ENCODE peak calls at places on chromosomes 12 and 14, in six cellular contexts. Y is body of pancreas, D is heart left ventricle, W is H7, C is right cardiac atrium, A is ovary. G is an unnamed sample.

GRCh38 chr12:76143343-76144252 is 59.1 kb upstream of the NAP1L1 start:
- DNase-seq in Y (no peak), D (no peak), W (no peak), C (no peak), A (no peak), G (no peak)

GRCh38 chr14:43651896-43652295 is 855.2 kb downstream of the FSCB start:
- DNase-seq in Y (no peak), D (no peak), W (no peak), C (no peak), A (no peak), G (no peak)

GRCh38 chr12:57200497-57200896 is 16.1 kb upstream of the NXPH4 start:
- DNase-seq in Y (no peak), D (no peak), W (no peak), C (no peak), A (no peak), G (no peak)

GRCh38 chr14:56891226-56891625 is 80.9 kb upstream of the OTX2 start:
- DNase-seq in Y (no peak), D (no peak), W (no peak), C (no peak), A (no peak), G (no peak)

GRCh38 chr12:116125981-116126566 is 151.4 kb downstream of the MED13L start:
- DNase-seq in Y (no peak), D (no peak), W (no peak), C (no peak), A (no peak), G (no peak)

GRCh38 chr12:122661938-122662337 is 41.2 kb downstream of the HCAR2 start:
- DNase-seq in Y (no peak), D (no peak), W (no peak), C (no peak), A (no peak), G (no peak)

GRCh38 chr12:82593143-82593542 is 93.6 kb upstream of the TMTC2 start:
- DNase-seq in Y (no peak), D (no peak), W (no peak), C (no peak), A (no peak), G (no peak)

GRCh38 chr12:508795-509194 is 49.1 kb downstream of the B4GALNT3 start:
- DNase-seq in Y (no peak), D (no peak), W (peak; percentile 30), C (no peak), A (no peak), G (peak; percentile 91)

GRCh38 chr12:14868916-14869315 is 16.7 kb downstream of the MGP start:
- DNase-seq in Y (no peak), D (no peak), W (no peak), C (peak; percentile 45), A (no peak), G (no peak)

GRCh38 chr12:52320784-52321400 is at the start of gene KRT83:
- DNase-seq in Y (no peak), D (no peak), W (peak; percentile 69), C (no peak), A (no peak), G (no peak)

GRCh38 chr12:31020385-31021166 is 53.1 kb upstream of the DDX11 start:
- DNase-seq in Y (no peak), D (no peak), W (no peak), C (no peak), A (no peak), G (no peak)

GRCh38 chr12:56154246-56154771 is 1.9 kb downstream of the MYL6B start:
- DNase-seq in Y (no peak), D (no peak), W (no peak), C (no peak), A (no peak), G (peak; percentile 39)

GRCh38 chr12:72264548-72265175 is 7.5 kb upstream of the TRHDE start:
- DNase-seq in Y (no peak), D (no peak), W (no peak), C (no peak), A (no peak), G (peak; percentile 13)

GRCh38 chr12:106392746-106393145 is 35.2 kb downstream of the POLR3B start:
- DNase-seq in Y (no peak), D (no peak), W (no peak), C (no peak), A (no peak), G (no peak)

GRCh38 chr14:104117341-104118005 is 20.9 kb upstream of the KIF26A start:
- DNase-seq in Y (no peak), D (no peak), W (peak; percentile 83), C (peak; percentile 44), A (peak; percentile 7), G (no peak)

GRCh38 chr14:104116544-104117340 is 21.6 kb upstream of the KIF26A start:
- DNase-seq in Y (peak; percentile 69), D (peak; percentile 57), W (peak; percentile 88), C (peak; percentile 50), A (peak; percentile 7), G (no peak)

GRCh38 chr14:104115131-104115600 is 23.2 kb upstream of the KIF26A start:
- DNase-seq in Y (no peak), D (peak; percentile 46), W (peak; percentile 55), C (peak; percentile 16), A (peak; percentile 8), G (no peak)

GRCh38 chr14:104114421-104115130 is 23.8 kb upstream of the KIF26A start:
- DNase-seq in Y (no peak), D (peak; percentile 44), W (peak; percentile 56), C (peak; percentile 52), A (peak; percentile 7), G (no peak)

DNA sequence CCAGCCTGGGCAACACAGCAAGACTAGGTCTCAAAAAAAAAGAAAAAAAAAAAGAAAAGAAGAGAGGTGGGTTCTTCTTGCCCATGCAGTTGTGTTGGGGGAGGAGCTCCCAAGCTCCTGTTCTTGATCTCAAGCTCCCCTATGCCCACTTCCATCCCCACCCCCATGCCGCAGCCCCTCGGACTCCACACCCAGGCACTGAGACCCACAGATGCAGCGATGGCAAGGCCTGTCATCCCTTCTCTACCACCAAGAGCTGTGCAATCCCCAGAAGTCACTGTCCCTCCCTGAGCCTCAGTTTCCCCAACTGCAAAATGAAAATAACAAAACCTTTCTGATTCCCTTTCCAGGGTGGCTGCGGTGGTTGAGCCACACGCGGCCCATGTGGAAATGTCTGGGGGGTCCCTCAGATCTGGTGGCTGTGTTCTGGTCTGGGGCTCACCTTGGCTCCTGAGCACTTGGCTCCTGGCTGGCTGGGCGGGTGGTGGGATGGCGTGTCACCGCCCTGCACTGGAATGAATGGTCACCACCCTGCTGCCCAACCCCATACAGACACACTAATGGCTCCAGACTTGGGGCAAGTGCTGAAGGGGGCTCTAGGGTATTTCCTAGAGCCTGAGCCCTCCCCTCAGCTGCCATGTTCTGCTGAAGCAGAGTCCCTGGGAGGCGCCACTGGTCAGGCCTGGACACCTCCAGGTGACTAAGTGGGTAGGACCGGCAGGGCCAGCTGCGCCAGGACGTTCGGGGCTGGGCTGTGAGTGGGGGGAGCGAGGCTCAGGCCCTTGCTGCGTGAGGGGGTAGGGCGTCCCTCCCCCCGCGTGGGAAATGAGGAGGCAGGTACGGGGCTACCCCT is 22.5 kb upstream of the KIF26A start:
- DNase-seq in Y (peak; percentile 44), D (peak; percentile 54), W (peak; percentile 75), C (peak; percentile 37), A (peak; percentile 15), G (no peak)
- H3K4me3 ChIP-seq in Y (peak overlapping the region; percentile 83), D (peak overlapping the region; percentile 20), W (peak overlapping the region; percentile 27), C (peak overlapping the region; percentile 4), A (peak overlapping the region; percentile 36), G (no peak overlapping the region)

DNA sequence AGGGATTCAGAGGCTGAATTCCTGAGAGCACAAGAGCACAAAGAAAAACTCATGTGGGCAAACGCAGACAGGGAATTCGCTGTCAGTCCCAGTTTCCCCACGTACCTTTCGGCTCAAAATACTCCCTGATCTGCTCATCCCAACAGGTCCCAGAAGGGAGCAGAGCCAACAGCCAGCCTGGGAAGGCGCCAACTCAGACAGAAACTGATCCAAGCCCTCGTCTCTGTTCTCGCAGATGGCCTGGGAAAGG is 61.2 kb upstream of the FBRSL1 start:
- DNase-seq in Y (no peak), D (no peak), W (peak; percentile 73), C (no peak), A (no peak), G (no peak)
- H3K4me3 ChIP-seq in Y (no peak overlapping the region), D (no peak overlapping the region), W (no peak overlapping the region), C (no peak overlapping the region), A (no peak overlapping the region), G (no peak overlapping the region)

GRCh38 chr12:110613771-110614684 is at the start of gene TCTN1:
- DNase-seq in Y (peak; percentile 93), D (peak; percentile 98), W (peak; percentile 98), C (peak; percentile 99), A (peak; percentile 95), G (peak; percentile 95)

GRCh38 chr12:110619534-110619953 is 5.6 kb downstream of the TCTN1 start:
- DNase-seq in Y (no peak), D (no peak), W (no peak), C (no peak), A (no peak), G (peak; percentile 75)

GRCh38 chr12:110616471-110617115 is 2.7 kb downstream of the TCTN1 start:
- DNase-seq in Y (no peak), D (no peak), W (no peak), C (no peak), A (no peak), G (no peak)

GRCh38 chr12:110615171-110615570 is 1.2 kb downstream of the TCTN1 start:
- DNase-seq in Y (no peak), D (no peak), W (no peak), C (no peak), A (no peak), G (no peak)
- H3K4me3 ChIP-seq in Y (no peak overlapping the region), D (no peak overlapping the region), W (no peak overlapping the region), C (no peak overlapping the region), A (no peak overlapping the region), G (peak overlapping the region; percentile 73)

GRCh38 chr12:64782181-64782580 is 23.0 kb upstream of the GNS start:
- DNase-seq in Y (no peak), D (no peak), W (no peak), C (no peak), A (no peak), G (no peak)

GRCh38 chr12:64780220-64780530 is 21.0 kb upstream of the GNS start:
- DNase-seq in Y (no peak), D (no peak), W (no peak), C (no peak), A (no peak), G (no peak)

GRCh38 chr12:64779349-64779974 is 20.3 kb upstream of the GNS start:
- DNase-seq in Y (no peak), D (no peak), W (no peak), C (no peak), A (no peak), G (no peak)

GRCh38 chr12:64781374-64782029 is 22.3 kb upstream of the GNS start:
- DNase-seq in Y (peak; percentile 62), D (no peak), W (peak; percentile 57), C (no peak), A (no peak), G (no peak)

DNA sequence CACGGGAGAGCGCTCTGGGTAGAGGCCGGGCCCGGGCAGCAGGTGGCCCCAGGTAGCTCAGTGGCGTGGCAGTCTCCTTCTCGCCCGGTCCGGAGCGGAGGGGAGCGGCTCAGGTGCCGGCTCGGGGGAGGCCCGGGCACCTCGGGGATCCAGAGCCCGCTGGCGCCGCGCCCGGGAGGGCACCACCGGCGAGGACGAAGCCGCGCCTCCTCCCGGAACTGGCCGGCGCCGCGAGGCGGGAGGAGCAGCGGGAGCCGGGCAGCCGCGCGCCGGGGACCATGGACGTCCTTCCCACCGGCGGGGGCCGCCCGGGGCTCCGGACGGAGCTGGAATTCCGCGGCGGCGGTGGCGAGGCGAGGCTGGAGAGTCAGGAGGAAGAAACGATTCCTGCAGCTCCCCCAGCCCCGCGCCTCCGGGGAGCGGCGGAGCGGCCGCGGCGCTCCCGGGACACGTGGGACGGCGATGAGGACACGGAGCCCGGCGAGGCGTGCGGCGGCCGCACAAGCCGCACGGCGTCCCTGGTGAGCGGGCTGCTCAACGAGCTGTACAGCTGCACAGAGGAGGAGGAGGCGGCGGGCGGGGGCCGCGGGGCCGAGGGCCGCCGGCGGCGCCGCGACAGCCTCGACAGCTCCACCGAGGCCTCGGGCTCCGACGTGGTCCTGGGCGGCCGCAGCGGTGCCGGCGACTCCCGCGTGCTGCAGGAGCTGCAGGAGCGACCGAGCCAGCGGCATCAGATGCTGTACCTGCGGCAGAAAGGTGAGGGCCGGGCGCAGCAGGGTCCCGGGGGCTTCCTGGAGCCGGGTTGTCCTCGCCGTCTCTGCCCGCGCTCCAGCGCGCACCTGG is 21.5 kb upstream of the GNS start:
- DNase-seq in Y (peak; percentile 87), D (peak; percentile 79), W (peak; percentile 82), C (peak; percentile 84), A (peak; percentile 26), G (no peak)
- H3K4me3 ChIP-seq in Y (peak overlapping the region; percentile 43), D (peak overlapping the region; percentile 47), W (peak overlapping the region; percentile 46), C (peak overlapping the region; percentile 56), A (peak overlapping the region; percentile 43), G (no peak overlapping the region)

G was measured in OCI-LY7.